ENCODE peak calls at places on chromosome 10, in five cellular contexts. N is SHP77, O is NCI-H446, B is SK-MEL-5, T is ovary. Q is an unnamed sample.
A peak's percentile ranks its signal among the peaks of the same experiment; 100 is the strongest.

GRCh38 chr10:6089334-6090219 is 743 bp downstream of the RBM17 start:
- DNase-seq in T (no peak), N (peak; percentile 2), O (no peak), B (no peak), Q (peak; percentile 19)

GRCh38 chr10:50579491-50580259 is 44.1 kb downstream of the SGMS1 start:
- DNase-seq in N (no peak), O (no peak), T (no peak), B (no peak), Q (no peak)

GRCh38 chr10:86635402-86635801 is 18.9 kb upstream of the OPN4 start:
- DNase-seq in O (no peak), T (no peak), N (no peak), B (no peak), Q (no peak)

GRCh38 chr10:5514226-5514881 is 10.4 kb upstream of the CALML3 start:
- DNase-seq in B (no peak), N (no peak), T (no peak), O (no peak), Q (no peak)

GRCh38 chr10:57696641-57697040 is 571.1 kb downstream of the IPMK start:
- DNase-seq in O (no peak), N (no peak), B (peak; percentile 3), T (no peak), Q (no peak)

GRCh38 chr10:121245799-121246198 is 352.4 kb downstream of the FGFR2 start:
- DNase-seq in N (no peak), O (no peak), B (no peak), T (no peak), Q (no peak)

GRCh38 chr10:128530301-128530700 is 404.1 kb upstream of the MKI67 start:
- DNase-seq in T (no peak), B (peak; percentile 28), O (no peak), N (no peak), Q (no peak)

GRCh38 chr10:7258948-7259523 is 151.8 kb downstream of the SFMBT2 start:
- DNase-seq in T (no peak), O (no peak), B (no peak), N (no peak), Q (no peak)

GRCh38 chr10:110461530-110461929 is 36.2 kb upstream of the DUSP5 start:
- DNase-seq in T (no peak), B (no peak), O (no peak), N (no peak), Q (no peak)

GRCh38 chr10:72080042-72081035 is 8.0 kb downstream of the SPOCK2 start:
- DNase-seq in B (no peak), O (no peak), N (no peak), T (peak; percentile 18), Q (no peak)

GRCh38 chr10:118447478-118447877 is 105.4 kb upstream of the FAM204A start:
- DNase-seq in T (peak; percentile 69), O (no peak), B (no peak), N (no peak), Q (no peak)

GRCh38 chr10:123847686-123848432 is 43.7 kb downstream of the CPXM2 start:
- DNase-seq in B (no peak), N (no peak), T (no peak), O (no peak), Q (no peak)